ENCODE peak calls at places on chromosome 18, in eight cellular contexts. One of them, this sample, is unnamed.

GRCh38 chr18:27447930-27448329 is 262.8 kb upstream of the CHST9 start:
- DNase-seq in body of pancreas: no peak
- DNase-seq in tibial artery: no peak
- DNase-seq in adrenal gland: no peak
- DNase-seq in mucosa of descending colon: no peak
- DNase-seq in psoas muscle: no peak
- DNase-seq in colonic mucosa: no peak
- DNase-seq in ascending aorta: no peak
- DNase-seq in this sample: no peak

GRCh38 chr18:12373032-12373770 is 3.8 kb downstream of the AFG3L2 start:
- DNase-seq in body of pancreas: peak; percentile 31
- DNase-seq in tibial artery: no peak
- DNase-seq in adrenal gland: no peak
- DNase-seq in mucosa of descending colon: no peak
- DNase-seq in psoas muscle: no peak
- DNase-seq in colonic mucosa: peak; percentile 47
- DNase-seq in ascending aorta: no peak
- DNase-seq in this sample: no peak

GRCh38 chr18:24014986-24015896 is 687 bp downstream of the TTC39C start:
- DNase-seq in body of pancreas: peak; percentile 51
- DNase-seq in tibial artery: peak; percentile 77
- DNase-seq in adrenal gland: peak; percentile 63
- DNase-seq in mucosa of descending colon: peak; percentile 75
- DNase-seq in psoas muscle: peak; percentile 51
- DNase-seq in colonic mucosa: peak; percentile 56
- DNase-seq in ascending aorta: peak; percentile 79
- DNase-seq in this sample: peak; percentile 47

GRCh38 chr18:7872569-7872968 is 305.5 kb downstream of the PTPRM start:
- DNase-seq in body of pancreas: no peak
- DNase-seq in tibial artery: no peak
- DNase-seq in adrenal gland: peak; percentile 46
- DNase-seq in mucosa of descending colon: no peak
- DNase-seq in psoas muscle: no peak
- DNase-seq in colonic mucosa: no peak
- DNase-seq in ascending aorta: no peak
- DNase-seq in this sample: no peak

GRCh38 chr18:10901329-10901728 is 248.0 kb downstream of the PIEZO2 start:
- DNase-seq in body of pancreas: no peak
- DNase-seq in tibial artery: no peak
- DNase-seq in adrenal gland: no peak
- DNase-seq in mucosa of descending colon: no peak
- DNase-seq in psoas muscle: no peak
- DNase-seq in colonic mucosa: no peak
- DNase-seq in ascending aorta: no peak
- DNase-seq in this sample: no peak

GRCh38 chr18:27491772-27492171 is 306.7 kb upstream of the CHST9 start:
- DNase-seq in body of pancreas: no peak
- DNase-seq in tibial artery: no peak
- DNase-seq in adrenal gland: no peak
- DNase-seq in mucosa of descending colon: no peak
- DNase-seq in psoas muscle: no peak
- DNase-seq in colonic mucosa: no peak
- DNase-seq in ascending aorta: no peak
- DNase-seq in this sample: no peak

GRCh38 chr18:48902856-48903601 is 47.7 kb downstream of the SMAD7 start:
- DNase-seq in body of pancreas: peak; percentile 71
- DNase-seq in tibial artery: peak; percentile 95
- DNase-seq in adrenal gland: no peak
- DNase-seq in mucosa of descending colon: peak; percentile 70
- DNase-seq in psoas muscle: peak; percentile 74
- DNase-seq in colonic mucosa: no peak
- DNase-seq in ascending aorta: peak; percentile 93
- DNase-seq in this sample: no peak

GRCh38 chr18:48455555-48456478 is 46.6 kb upstream of the ZBTB7C start:
- DNase-seq in body of pancreas: peak; percentile 25
- DNase-seq in tibial artery: no peak
- DNase-seq in adrenal gland: no peak
- DNase-seq in mucosa of descending colon: no peak
- DNase-seq in psoas muscle: no peak
- DNase-seq in colonic mucosa: peak; percentile 55
- DNase-seq in ascending aorta: no peak
- DNase-seq in this sample: peak; percentile 36

GRCh38 chr18:76495435-76496199 is 575 bp upstream of the ZNF516 start:
- DNase-seq in body of pancreas: peak; percentile 64
- DNase-seq in tibial artery: no peak
- DNase-seq in adrenal gland: peak; percentile 65
- DNase-seq in mucosa of descending colon: peak; percentile 72
- DNase-seq in psoas muscle: peak; percentile 57
- DNase-seq in colonic mucosa: peak; percentile 55
- DNase-seq in ascending aorta: peak; percentile 78
- DNase-seq in this sample: no peak

GRCh38 chr18:26709897-26710296 is 155.6 kb downstream of the AQP4 start:
- DNase-seq in body of pancreas: no peak
- DNase-seq in tibial artery: no peak
- DNase-seq in adrenal gland: no peak
- DNase-seq in mucosa of descending colon: no peak
- DNase-seq in psoas muscle: no peak
- DNase-seq in colonic mucosa: no peak
- DNase-seq in ascending aorta: no peak
- DNase-seq in this sample: no peak

GRCh38 chr18:63757541-63757940 is 17.7 kb upstream of the SERPINB7 start:
- DNase-seq in body of pancreas: no peak
- DNase-seq in tibial artery: no peak
- DNase-seq in adrenal gland: no peak
- DNase-seq in mucosa of descending colon: no peak
- DNase-seq in psoas muscle: no peak
- DNase-seq in colonic mucosa: no peak
- DNase-seq in ascending aorta: no peak
- DNase-seq in this sample: no peak

GRCh38 chr18:7170292-7170691 is 52.7 kb upstream of the LAMA1 start:
- DNase-seq in body of pancreas: no peak
- DNase-seq in tibial artery: no peak
- DNase-seq in adrenal gland: no peak
- DNase-seq in mucosa of descending colon: no peak
- DNase-seq in psoas muscle: no peak
- DNase-seq in colonic mucosa: no peak
- DNase-seq in ascending aorta: no peak
- DNase-seq in this sample: no peak

GRCh38 chr18:48293954-48294893 is 115.0 kb downstream of the ZBTB7C start:
- DNase-seq in body of pancreas: peak; percentile 55
- DNase-seq in tibial artery: peak; percentile 59
- DNase-seq in adrenal gland: peak; percentile 31
- DNase-seq in mucosa of descending colon: no peak
- DNase-seq in psoas muscle: peak; percentile 68
- DNase-seq in colonic mucosa: no peak
- DNase-seq in ascending aorta: peak; percentile 63
- DNase-seq in this sample: no peak

GRCh38 chr18:35604369-35604768 is 22.8 kb downstream of the GALNT1 start:
- DNase-seq in body of pancreas: no peak
- DNase-seq in tibial artery: no peak
- DNase-seq in adrenal gland: no peak
- DNase-seq in mucosa of descending colon: no peak
- DNase-seq in psoas muscle: no peak
- DNase-seq in colonic mucosa: no peak
- DNase-seq in ascending aorta: no peak
- DNase-seq in this sample: no peak

GRCh38 chr18:35605686-35606417 is 24.3 kb downstream of the GALNT1 start:
- DNase-seq in body of pancreas: no peak
- DNase-seq in tibial artery: no peak
- DNase-seq in adrenal gland: no peak
- DNase-seq in mucosa of descending colon: no peak
- DNase-seq in psoas muscle: no peak
- DNase-seq in colonic mucosa: no peak
- DNase-seq in ascending aorta: no peak
- DNase-seq in this sample: no peak

GRCh38 chr18:35603528-35603927 is 22.0 kb downstream of the GALNT1 start:
- DNase-seq in body of pancreas: no peak
- DNase-seq in tibial artery: no peak
- DNase-seq in adrenal gland: no peak
- DNase-seq in mucosa of descending colon: no peak
- DNase-seq in psoas muscle: no peak
- DNase-seq in colonic mucosa: no peak
- DNase-seq in ascending aorta: no peak
- DNase-seq in this sample: no peak

GRCh38 chr18:35597758-35598157 is 16.2 kb downstream of the GALNT1 start:
- DNase-seq in body of pancreas: no peak
- DNase-seq in tibial artery: no peak
- DNase-seq in adrenal gland: no peak
- DNase-seq in mucosa of descending colon: no peak
- DNase-seq in psoas muscle: no peak
- DNase-seq in colonic mucosa: no peak
- DNase-seq in ascending aorta: no peak
- DNase-seq in this sample: no peak

DNA sequence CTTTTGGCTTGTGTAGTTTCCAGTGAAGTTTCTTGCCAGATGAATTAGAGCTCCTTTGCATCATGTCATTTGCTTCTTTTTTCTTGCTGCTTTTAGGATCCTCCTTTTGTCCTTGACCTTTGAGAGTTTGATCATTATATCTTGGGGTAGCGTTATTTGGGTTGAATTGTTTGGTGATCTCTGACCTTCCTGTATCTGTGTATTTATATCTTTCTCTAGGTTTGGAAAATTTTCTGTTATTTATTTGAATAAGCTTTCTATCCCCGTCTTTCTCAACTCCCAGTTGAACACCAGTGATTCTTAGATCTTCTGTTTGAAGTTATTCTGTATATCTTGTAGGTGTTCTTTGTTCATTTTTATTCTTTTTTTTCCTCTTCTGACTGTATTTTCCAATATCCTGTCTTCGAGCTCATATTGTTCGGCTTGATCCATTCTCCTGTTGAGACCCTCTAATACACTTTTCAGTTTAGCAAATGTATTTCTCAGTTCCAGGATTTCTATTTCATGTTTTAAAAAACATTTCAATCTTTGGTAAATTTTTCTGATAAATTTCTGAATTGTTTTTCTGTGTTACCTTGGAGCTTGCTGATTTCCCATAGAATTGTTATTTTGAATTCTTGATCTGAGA is 20.8 kb downstream of the GALNT1 start:
- DNase-seq in body of pancreas: no peak
- DNase-seq in tibial artery: no peak
- DNase-seq in adrenal gland: no peak
- DNase-seq in mucosa of descending colon: no peak
- DNase-seq in psoas muscle: no peak
- DNase-seq in colonic mucosa: no peak
- DNase-seq in ascending aorta: no peak
- DNase-seq in this sample: no peak
- H3K9me3 ChIP-seq in body of pancreas: no peaks in the 10 kb centered on the region
- H3K9me3 ChIP-seq in tibial artery: peaks cover 8% of the 10 kb centered on the region
- H3K9me3 ChIP-seq in adrenal gland: peaks cover 13% of the 10 kb centered on the region
- H3K9me3 ChIP-seq in mucosa of descending colon: peaks cover 18% of the 10 kb centered on the region
- H3K9me3 ChIP-seq in psoas muscle: peaks cover 24% of the 10 kb centered on the region
- H3K9me3 ChIP-seq in colonic mucosa: no peaks in the 10 kb centered on the region
- H3K9me3 ChIP-seq in ascending aorta: peaks cover 13% of the 10 kb centered on the region
- H3K9me3 ChIP-seq in this sample: peaks cover 34% of the 10 kb centered on the region

DNA sequence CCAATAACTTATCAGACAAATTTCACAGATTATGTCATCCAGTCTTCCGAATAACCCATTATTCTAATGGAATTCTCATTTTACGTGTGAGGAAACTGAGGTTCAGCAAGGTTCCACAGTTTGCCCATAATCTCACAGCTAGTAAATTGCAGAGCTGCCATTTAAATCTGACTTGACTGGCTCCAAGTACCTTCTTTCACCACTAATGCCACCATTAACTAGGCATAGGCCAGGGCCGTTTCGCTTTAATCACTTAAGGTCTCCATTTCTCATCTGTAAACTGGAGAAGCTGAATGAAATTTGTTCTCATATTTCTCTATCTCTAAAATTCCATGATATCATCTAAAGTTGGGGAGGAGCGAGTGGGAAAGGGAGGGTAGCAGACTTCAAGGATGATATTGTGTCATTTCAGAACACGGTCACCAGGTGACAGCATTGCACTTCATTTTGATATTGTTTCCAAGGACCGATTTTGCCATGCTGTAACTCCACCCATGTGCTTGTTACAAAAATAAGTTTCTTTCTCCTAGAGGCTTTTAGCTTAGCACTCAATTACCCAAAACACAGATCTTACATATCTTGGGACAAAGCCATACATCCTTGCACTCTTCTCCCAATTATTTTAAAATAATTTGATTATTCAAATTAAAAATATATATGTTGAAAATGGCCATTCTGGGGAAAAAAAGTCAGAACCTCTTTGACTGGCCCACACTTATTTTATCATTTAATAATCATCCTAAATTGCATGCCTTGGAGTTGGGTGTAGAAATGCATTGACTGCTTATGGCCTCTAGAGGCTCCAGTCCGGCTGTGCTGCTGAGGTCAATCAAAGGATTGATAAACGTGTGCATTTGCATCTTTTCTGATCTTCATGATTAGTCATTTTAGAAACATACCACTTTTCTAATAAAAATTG is 123.8 kb downstream of the AKAIN1 start:
- DNase-seq in body of pancreas: peak; percentile 40
- DNase-seq in tibial artery: no peak
- DNase-seq in adrenal gland: no peak
- DNase-seq in mucosa of descending colon: no peak
- DNase-seq in psoas muscle: no peak
- DNase-seq in colonic mucosa: no peak
- DNase-seq in ascending aorta: no peak
- DNase-seq in this sample: no peak
- TF ChIP-seq CTCF in body of pancreas: peak; percentile 41
- TF ChIP-seq CTCF in tibial artery: peak; percentile 29
- TF ChIP-seq CTCF in adrenal gland: peak; percentile 21
- TF ChIP-seq CTCF in mucosa of descending colon: no peak
- TF ChIP-seq CTCF in psoas muscle: peak; percentile 38
- TF ChIP-seq CTCF in colonic mucosa: peak; percentile 35
- TF ChIP-seq CTCF in ascending aorta: no peak
- TF ChIP-seq CTCF in this sample: peak; percentile 80

GRCh38 chr18:33900638-33901037 is 322.6 kb downstream of the ASXL3 start:
- DNase-seq in body of pancreas: no peak
- DNase-seq in tibial artery: no peak
- DNase-seq in adrenal gland: no peak
- DNase-seq in mucosa of descending colon: no peak
- DNase-seq in psoas muscle: no peak
- DNase-seq in colonic mucosa: no peak
- DNase-seq in ascending aorta: no peak
- DNase-seq in this sample: no peak

GRCh38 chr18:33906046-33906445 is 318.7 kb downstream of the NOL4 start:
- DNase-seq in body of pancreas: no peak
- DNase-seq in tibial artery: no peak
- DNase-seq in adrenal gland: no peak
- DNase-seq in mucosa of descending colon: no peak
- DNase-seq in psoas muscle: no peak
- DNase-seq in colonic mucosa: no peak
- DNase-seq in ascending aorta: no peak
- DNase-seq in this sample: no peak

GRCh38 chr18:33898427-33898826 is 320.4 kb downstream of the ASXL3 start:
- DNase-seq in body of pancreas: no peak
- DNase-seq in tibial artery: no peak
- DNase-seq in adrenal gland: no peak
- DNase-seq in mucosa of descending colon: no peak
- DNase-seq in psoas muscle: no peak
- DNase-seq in colonic mucosa: no peak
- DNase-seq in ascending aorta: no peak
- DNase-seq in this sample: no peak

GRCh38 chr18:33901894-33902512 is 322.7 kb downstream of the NOL4 start:
- DNase-seq in body of pancreas: no peak
- DNase-seq in tibial artery: no peak
- DNase-seq in adrenal gland: no peak
- DNase-seq in mucosa of descending colon: no peak
- DNase-seq in psoas muscle: no peak
- DNase-seq in colonic mucosa: no peak
- DNase-seq in ascending aorta: no peak
- DNase-seq in this sample: no peak
- H3K9me3 ChIP-seq in body of pancreas: no peaks in the 10 kb centered on the region
- H3K9me3 ChIP-seq in tibial artery: peaks cover 11% of the 10 kb centered on the region
- H3K9me3 ChIP-seq in adrenal gland: no peaks in the 10 kb centered on the region
- H3K9me3 ChIP-seq in mucosa of descending colon: peaks cover 20% of the 10 kb centered on the region
- H3K9me3 ChIP-seq in psoas muscle: no peaks in the 10 kb centered on the region
- H3K9me3 ChIP-seq in colonic mucosa: no peaks in the 10 kb centered on the region
- H3K9me3 ChIP-seq in ascending aorta: no peaks in the 10 kb centered on the region
- H3K9me3 ChIP-seq in this sample: peaks cover 24% of the 10 kb centered on the region

GRCh38 chr18:36899289-36899688 is 70.4 kb downstream of the KIAA1328 start:
- DNase-seq in body of pancreas: no peak
- DNase-seq in tibial artery: no peak
- DNase-seq in adrenal gland: no peak
- DNase-seq in mucosa of descending colon: no peak
- DNase-seq in psoas muscle: no peak
- DNase-seq in colonic mucosa: no peak
- DNase-seq in ascending aorta: no peak
- DNase-seq in this sample: no peak
- TF ChIP-seq CTCF in body of pancreas: peak; percentile 22
- TF ChIP-seq CTCF in tibial artery: no peak
- TF ChIP-seq CTCF in adrenal gland: no peak
- TF ChIP-seq CTCF in mucosa of descending colon: no peak
- TF ChIP-seq CTCF in psoas muscle: no peak
- TF ChIP-seq CTCF in colonic mucosa: no peak
- TF ChIP-seq CTCF in ascending aorta: no peak
- TF ChIP-seq CTCF in this sample: no peak

This sample was measured in CD4-positive, alpha-beta T cell.